ENCODE peak calls at places on chromosomes 5 and 9, in eight cellular contexts. C is heart left ventricle, H is spleen, M is posterior cingulate gyrus, Z is NCI-H1092 treated with DMSO at 0.1 percent for 48 hours, R is transverse colon, W is hepatic stellate cell, E is PC-3. F is an unnamed sample.

GRCh38 chr9:86329649-86330048 is 24.6 kb downstream of the TUT7 start:
- DNase-seq in Z (no peak), H (no peak), C (no peak), R (no peak), E (no peak), W (no peak), M (no peak), F (peak)

GRCh38 chr9:134040831-134041648 is 15.8 kb downstream of the BRD3OS start:
- DNase-seq in C (peak), H (no peak), M (no peak), E (no peak), Z (no peak), R (peak), W (no peak), F (no peak)

GRCh38 chr9:14256588-14256987 is 57.4 kb downstream of the NFIB start:
- DNase-seq in H (no peak), R (no peak), M (no peak), W (no peak), E (no peak), C (no peak), Z (no peak), F (no peak)

GRCh38 chr5:172420215-172420934 is 34.0 kb downstream of the SH3PXD2B start:
- DNase-seq in C (peak), M (no peak), H (no peak), W (peak), R (peak), E (peak), Z (no peak), F (peak)

GRCh38 chr5:123099514-123100151 is 10.6 kb downstream of the PRDM6 start:
- DNase-seq in E (no peak), C (no peak), M (no peak), Z (peak), R (no peak), H (no peak), W (no peak), F (no peak)

GRCh38 chr9:94545940-94546339 is 8.9 kb upstream of the PCAT7 start:
- DNase-seq in H (no peak), W (no peak), C (no peak), Z (no peak), R (no peak), E (no peak), M (no peak), F (no peak)

GRCh38 chr5:144166696-144167095 is 3.8 kb downstream of the YIPF5 start:
- DNase-seq in H (no peak), R (no peak), M (no peak), C (no peak), W (no peak), Z (no peak), E (no peak), F (peak)

GRCh38 chr9:26756881-26757280 is 135.7 kb downstream of the CAAP1 start:
- DNase-seq in H (no peak), Z (no peak), R (no peak), C (no peak), M (no peak), W (no peak), E (no peak), F (no peak)

GRCh38 chr9:22469928-22470544 is 23.4 kb downstream of the DMRTA1 start:
- DNase-seq in W (no peak), E (peak), R (peak), Z (peak), C (no peak), H (no peak), M (no peak), F (peak)

GRCh38 chr9:87618931-87619330 is 107.0 kb upstream of the CTSL start:
- DNase-seq in Z (no peak), C (no peak), E (no peak), M (no peak), R (no peak), W (no peak), H (no peak), F (no peak)

GRCh38 chr5:80854583-80854982 is 105.6 kb upstream of the RASGRF2 start:
- DNase-seq in W (no peak), C (no peak), R (no peak), Z (no peak), H (no peak), M (no peak), E (no peak), F (no peak)

GRCh38 chr9:131034268-131034667 is 25.3 kb downstream of the LAMC3 start:
- DNase-seq in C (no peak), E (no peak), M (no peak), R (no peak), W (no peak), Z (no peak), H (no peak), F (no peak)

GRCh38 chr5:150624334-150625163 is 15.9 kb upstream of the SYNPO start:
- DNase-seq in R (peak), C (peak), H (no peak), M (no peak), W (peak), E (no peak), Z (no peak), F (no peak)

GRCh38 chr9:133713211-133713959 is 24.8 kb downstream of the SARDH start:
- DNase-seq in H (peak), M (peak), C (no peak), R (no peak), W (no peak), Z (no peak), E (no peak), F (no peak)

GRCh38 chr5:157543825-157544622 is 31.6 kb downstream of the ADAM19 start:
- DNase-seq in Z (no peak), W (no peak), E (no peak), R (no peak), C (no peak), H (no peak), M (no peak), F (no peak)

GRCh38 chr9:134189167-134189474 is 24.8 kb upstream of the RNU6ATAC start:
- DNase-seq in M (no peak), C (peak), W (no peak), R (no peak), E (no peak), Z (peak), H (peak), F (no peak)

GRCh38 chr5:83955916-83956315 is 235.3 kb upstream of the HAPLN1 start:
- DNase-seq in Z (no peak), W (no peak), E (peak), R (no peak), C (no peak), M (no peak), H (no peak), F (peak)

GRCh38 chr9:133003071-133003461 is 24.6 kb downstream of the GFI1B start:
- DNase-seq in M (no peak), E (no peak), C (no peak), Z (no peak), W (no peak), R (no peak), H (no peak), F (no peak)

GRCh38 chr9:89743216-89743575 is 138.4 kb downstream of the GADD45G start:
- DNase-seq in C (no peak), M (no peak), R (no peak), Z (no peak), W (no peak), E (no peak), H (no peak), F (no peak)

GRCh38 chr5:168177831-168178450 is 113.5 kb upstream of the WWC1 start:
- DNase-seq in M (no peak), R (no peak), Z (no peak), E (no peak), W (no peak), H (no peak), C (peak), F (no peak)

GRCh38 chr5:94197970-94198369 is 420.4 kb downstream of the KIAA0825 start:
- DNase-seq in H (no peak), R (no peak), W (no peak), Z (no peak), M (no peak), C (no peak), E (no peak), F (no peak)

GRCh38 chr9:88922091-88922490 is 69.2 kb upstream of the S1PR3 start:
- DNase-seq in C (no peak), E (no peak), R (peak), M (no peak), H (no peak), W (no peak), Z (no peak), F (no peak)

GRCh38 chr9:135326633-135327152 is 152.9 kb upstream of the PPP1R26 start:
- DNase-seq in W (no peak), E (no peak), R (no peak), M (no peak), Z (no peak), H (no peak), C (no peak), F (no peak)

F was measured in mammary epithelial cell.